ENCODE peak calls at places on chromosomes 2 and 18, in four cellular contexts. Z is activated T-cell treated with anti-CD3 and anti-CD28 coated beads for 1 hour; P is CD4-positive, alpha-beta T cell; I is neural crest cell. J is an unnamed sample.

GRCh38 chr2:225282858-225283693 is 116.4 kb upstream of the NYAP2 start:
- DNase-seq in P (no peak), I (peak; percentile 24), Z (no peak), J (peak; percentile 22)

GRCh38 chr2:10235099-10235908 is 67.4 kb upstream of the HPCAL1 start:
- DNase-seq in P (no peak), I (no peak), Z (no peak), J (no peak)

GRCh38 chr2:233803994-233804393 is 25.9 kb downstream of the MROH2A start:
- DNase-seq in Z (no peak), I (no peak), P (no peak), J (peak; percentile 9)

GRCh38 chr2:64391940-64392339 is 62.0 kb upstream of the LGALSL start:
- DNase-seq in P (no peak), I (no peak), Z (no peak), J (no peak)

GRCh38 chr2:201191132-201191875 is 8.4 kb downstream of the CASP10 start:
- DNase-seq in Z (no peak), P (no peak), I (no peak), J (no peak)

GRCh38 chr2:201130524-201131186 is 14.7 kb downstream of the CFLAR start:
- DNase-seq in I (no peak), P (no peak), Z (no peak), J (no peak)

GRCh38 chr18:57004366-57005121 is 142.3 kb upstream of the BOD1L2 start:
- DNase-seq in I (no peak), P (no peak), Z (no peak), J (no peak)

GRCh38 chr2:50538137-50538536 is 493.8 kb downstream of the NRXN1 start:
- DNase-seq in P (no peak), I (no peak), Z (no peak), J (no peak)